ENCODE peak calls at places on chromosomes 5 and 9, in seven cellular contexts. One of them, this sample, is unnamed. For H3K4me1, the result is how much of the 10 kb centered on the place peaks cover.

GRCh38 chr5:132704875-132705274 is 31.1 kb downstream of the IL4 start:
- DNase-seq in heart right ventricle: no peak
- DNase-seq in left ventricle myocardium inferior: no peak
- DNase-seq in K562: no peak
- DNase-seq in GM23338: no peak
- DNase-seq in transverse colon: no peak
- DNase-seq in fibroblast of lung: no peak
- DNase-seq in this sample: no peak

GRCh38 chr9:114046876-114047275 is 31.2 kb downstream of the AMBP start:
- DNase-seq in heart right ventricle: no peak
- DNase-seq in left ventricle myocardium inferior: no peak
- DNase-seq in K562: no peak
- DNase-seq in GM23338: no peak
- DNase-seq in transverse colon: no peak
- DNase-seq in fibroblast of lung: peak
- DNase-seq in this sample: no peak

GRCh38 chr9:22238809-22239684 is 207.6 kb upstream of the DMRTA1 start:
- DNase-seq in heart right ventricle: no peak
- DNase-seq in left ventricle myocardium inferior: no peak
- DNase-seq in K562: no peak
- DNase-seq in GM23338: peak
- DNase-seq in transverse colon: no peak
- DNase-seq in fibroblast of lung: peak
- DNase-seq in this sample: no peak

GRCh38 chr9:89750117-89750551 is 145.3 kb downstream of the GADD45G start:
- DNase-seq in heart right ventricle: peak
- DNase-seq in left ventricle myocardium inferior: peak
- DNase-seq in K562: no peak
- DNase-seq in GM23338: peak
- DNase-seq in transverse colon: no peak
- DNase-seq in fibroblast of lung: peak
- DNase-seq in this sample: no peak

GRCh38 chr9:111851536-111851935 is 45.1 kb upstream of the UGCG start:
- DNase-seq in heart right ventricle: no peak
- DNase-seq in left ventricle myocardium inferior: no peak
- DNase-seq in K562: no peak
- DNase-seq in GM23338: peak
- DNase-seq in transverse colon: no peak
- DNase-seq in fibroblast of lung: no peak
- DNase-seq in this sample: no peak

GRCh38 chr5:146331257-146331822 is 7.3 kb upstream of the POU4F3 start:
- DNase-seq in heart right ventricle: no peak
- DNase-seq in left ventricle myocardium inferior: no peak
- DNase-seq in K562: no peak
- DNase-seq in GM23338: peak
- DNase-seq in transverse colon: no peak
- DNase-seq in fibroblast of lung: no peak
- DNase-seq in this sample: no peak

GRCh38 chr9:26169684-26170083 is 491.4 kb upstream of the TUSC1 start:
- DNase-seq in heart right ventricle: no peak
- DNase-seq in left ventricle myocardium inferior: no peak
- DNase-seq in K562: no peak
- DNase-seq in GM23338: no peak
- DNase-seq in transverse colon: no peak
- DNase-seq in fibroblast of lung: no peak
- DNase-seq in this sample: no peak

GRCh38 chr5:57436586-57436985 is 46.0 kb downstream of the ACTBL2 start:
- DNase-seq in heart right ventricle: no peak
- DNase-seq in left ventricle myocardium inferior: no peak
- DNase-seq in K562: no peak
- DNase-seq in GM23338: no peak
- DNase-seq in transverse colon: no peak
- DNase-seq in fibroblast of lung: no peak
- DNase-seq in this sample: no peak

GRCh38 chr9:31272456-31273295 is 1111.8 kb upstream of the ACO1 start:
- DNase-seq in heart right ventricle: no peak
- DNase-seq in left ventricle myocardium inferior: no peak
- DNase-seq in K562: no peak
- DNase-seq in GM23338: no peak
- DNase-seq in transverse colon: peak
- DNase-seq in fibroblast of lung: no peak
- DNase-seq in this sample: no peak

GRCh38 chr5:80153586-80154126 is 102.2 kb downstream of the SERINC5 start:
- DNase-seq in heart right ventricle: no peak
- DNase-seq in left ventricle myocardium inferior: no peak
- DNase-seq in K562: no peak
- DNase-seq in GM23338: no peak
- DNase-seq in transverse colon: peak
- DNase-seq in fibroblast of lung: no peak
- DNase-seq in this sample: no peak

GRCh38 chr5:114192108-114192507 is 169.8 kb upstream of the KCNN2 start:
- DNase-seq in heart right ventricle: no peak
- DNase-seq in left ventricle myocardium inferior: no peak
- DNase-seq in K562: no peak
- DNase-seq in GM23338: no peak
- DNase-seq in transverse colon: no peak
- DNase-seq in fibroblast of lung: peak
- DNase-seq in this sample: no peak

GRCh38 chr9:92310562-92310961 is 14.6 kb downstream of the NOL8 start:
- DNase-seq in heart right ventricle: no peak
- DNase-seq in left ventricle myocardium inferior: no peak
- DNase-seq in K562: no peak
- DNase-seq in GM23338: no peak
- DNase-seq in transverse colon: no peak
- DNase-seq in fibroblast of lung: no peak
- DNase-seq in this sample: no peak

GRCh38 chr9:100474082-100474949 is 1.4 kb downstream of the TMEFF1 start:
- DNase-seq in heart right ventricle: no peak
- DNase-seq in left ventricle myocardium inferior: no peak
- DNase-seq in K562: no peak
- DNase-seq in GM23338: peak
- DNase-seq in transverse colon: no peak
- DNase-seq in fibroblast of lung: no peak
- DNase-seq in this sample: no peak

GRCh38 chr9:18071651-18072060 is 402.3 kb upstream of the ADAMTSL1 start:
- DNase-seq in heart right ventricle: no peak
- DNase-seq in left ventricle myocardium inferior: no peak
- DNase-seq in K562: no peak
- DNase-seq in GM23338: no peak
- DNase-seq in transverse colon: no peak
- DNase-seq in fibroblast of lung: peak
- DNase-seq in this sample: no peak

GRCh38 chr9:124478014-124478753 is 27.9 kb downstream of the ADGRD2 start:
- DNase-seq in heart right ventricle: no peak
- DNase-seq in left ventricle myocardium inferior: no peak
- DNase-seq in K562: no peak
- DNase-seq in GM23338: peak
- DNase-seq in transverse colon: no peak
- DNase-seq in fibroblast of lung: no peak
- DNase-seq in this sample: no peak

GRCh38 chr9:137545123-137545522 is 5.1 kb downstream of the PNPLA7 start:
- DNase-seq in heart right ventricle: no peak
- DNase-seq in left ventricle myocardium inferior: no peak
- DNase-seq in K562: no peak
- DNase-seq in GM23338: no peak
- DNase-seq in transverse colon: no peak
- DNase-seq in fibroblast of lung: peak
- DNase-seq in this sample: peak

GRCh38 chr9:110123364-110124095 is 84.4 kb downstream of the C9orf152 start:
- DNase-seq in heart right ventricle: no peak
- DNase-seq in left ventricle myocardium inferior: no peak
- DNase-seq in K562: no peak
- DNase-seq in GM23338: no peak
- DNase-seq in transverse colon: no peak
- DNase-seq in fibroblast of lung: peak
- DNase-seq in this sample: no peak

GRCh38 chr5:138844812-138845513 is 30.2 kb downstream of the LRRTM2 start:
- DNase-seq in heart right ventricle: no peak
- DNase-seq in left ventricle myocardium inferior: no peak
- DNase-seq in K562: no peak
- DNase-seq in GM23338: no peak
- DNase-seq in transverse colon: no peak
- DNase-seq in fibroblast of lung: peak
- DNase-seq in this sample: peak

GRCh38 chr9:18985464-18985951 is 47.5 kb downstream of the SAXO1 start:
- DNase-seq in heart right ventricle: no peak
- DNase-seq in left ventricle myocardium inferior: no peak
- DNase-seq in K562: no peak
- DNase-seq in GM23338: no peak
- DNase-seq in transverse colon: no peak
- DNase-seq in fibroblast of lung: no peak
- DNase-seq in this sample: no peak

GRCh38 chr9:87063883-87064282 is 116.6 kb upstream of the GAS1 start:
- DNase-seq in heart right ventricle: no peak
- DNase-seq in left ventricle myocardium inferior: no peak
- DNase-seq in K562: no peak
- DNase-seq in GM23338: no peak
- DNase-seq in transverse colon: no peak
- DNase-seq in fibroblast of lung: peak
- DNase-seq in this sample: no peak

GRCh38 chr5:102138243-102138653 is 157.8 kb downstream of the SLCO4C1 start:
- DNase-seq in heart right ventricle: no peak
- DNase-seq in left ventricle myocardium inferior: no peak
- DNase-seq in K562: no peak
- DNase-seq in GM23338: no peak
- DNase-seq in transverse colon: peak
- DNase-seq in fibroblast of lung: no peak
- DNase-seq in this sample: no peak

GRCh38 chr5:14164764-14165163 is 21.6 kb downstream of the TRIO start:
- DNase-seq in heart right ventricle: no peak
- DNase-seq in left ventricle myocardium inferior: no peak
- DNase-seq in K562: no peak
- DNase-seq in GM23338: no peak
- DNase-seq in transverse colon: no peak
- DNase-seq in fibroblast of lung: no peak
- DNase-seq in this sample: no peak

GRCh38 chr5:174722500-174722899 is 1.9 kb upstream of the MSX2 start:
- DNase-seq in heart right ventricle: no peak
- DNase-seq in left ventricle myocardium inferior: no peak
- DNase-seq in K562: no peak
- DNase-seq in GM23338: no peak
- DNase-seq in transverse colon: no peak
- DNase-seq in fibroblast of lung: no peak
- DNase-seq in this sample: no peak

GRCh38 chr5:174724484-174725260 is at the start of gene MSX2:
- DNase-seq in heart right ventricle: peak
- DNase-seq in left ventricle myocardium inferior: peak
- DNase-seq in K562: peak
- DNase-seq in GM23338: peak
- DNase-seq in transverse colon: peak
- DNase-seq in fibroblast of lung: peak
- DNase-seq in this sample: no peak

GRCh38 chr5:174723315-174723978 is 935 bp upstream of the MSX2 start:
- DNase-seq in heart right ventricle: no peak
- DNase-seq in left ventricle myocardium inferior: no peak
- DNase-seq in K562: no peak
- DNase-seq in GM23338: no peak
- DNase-seq in transverse colon: no peak
- DNase-seq in fibroblast of lung: no peak
- DNase-seq in this sample: no peak

GRCh38 chr5:174725261-174725990 is 1.0 kb downstream of the MSX2 start:
- DNase-seq in heart right ventricle: no peak
- DNase-seq in left ventricle myocardium inferior: no peak
- DNase-seq in K562: no peak
- DNase-seq in GM23338: no peak
- DNase-seq in transverse colon: no peak
- DNase-seq in fibroblast of lung: no peak
- DNase-seq in this sample: no peak

DNA sequence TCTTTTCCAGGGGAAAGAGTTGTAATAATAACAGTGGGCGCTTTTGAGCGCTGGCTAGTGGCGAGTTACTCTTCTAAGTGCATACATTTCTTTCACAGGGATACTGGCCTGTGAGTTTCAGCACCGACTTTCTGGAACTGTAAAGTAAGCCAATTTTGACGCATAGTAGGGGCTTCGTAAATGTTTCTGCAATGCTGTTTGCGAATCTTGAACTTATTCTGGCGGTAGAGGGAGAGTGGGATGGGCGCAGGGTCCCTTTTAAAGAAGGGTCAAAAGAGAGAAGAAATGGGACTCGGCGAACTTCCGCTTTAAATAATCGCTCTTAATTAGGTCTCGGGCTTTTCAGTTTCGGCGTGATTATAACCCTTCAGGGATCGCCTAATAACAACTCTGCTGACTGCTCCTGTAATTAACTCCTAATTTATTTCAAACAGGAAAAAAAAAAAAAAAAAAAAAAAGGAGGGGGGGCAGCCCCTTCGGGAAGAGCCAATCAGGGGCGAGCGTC is 351 bp upstream of the MSX2 start:
- DNase-seq in heart right ventricle: peak
- DNase-seq in left ventricle myocardium inferior: no peak
- DNase-seq in K562: no peak
- DNase-seq in GM23338: peak
- DNase-seq in transverse colon: no peak
- DNase-seq in fibroblast of lung: peak
- DNase-seq in this sample: no peak
- H3K27ac ChIP-seq in heart right ventricle: peak
- H3K27ac ChIP-seq in left ventricle myocardium inferior: peak
- H3K27ac ChIP-seq in K562: no peak
- H3K27ac ChIP-seq in GM23338: no peak
- H3K27ac ChIP-seq in transverse colon: no peak
- H3K27ac ChIP-seq in fibroblast of lung: no peak
- H3K27ac ChIP-seq in this sample: no peak

DNA sequence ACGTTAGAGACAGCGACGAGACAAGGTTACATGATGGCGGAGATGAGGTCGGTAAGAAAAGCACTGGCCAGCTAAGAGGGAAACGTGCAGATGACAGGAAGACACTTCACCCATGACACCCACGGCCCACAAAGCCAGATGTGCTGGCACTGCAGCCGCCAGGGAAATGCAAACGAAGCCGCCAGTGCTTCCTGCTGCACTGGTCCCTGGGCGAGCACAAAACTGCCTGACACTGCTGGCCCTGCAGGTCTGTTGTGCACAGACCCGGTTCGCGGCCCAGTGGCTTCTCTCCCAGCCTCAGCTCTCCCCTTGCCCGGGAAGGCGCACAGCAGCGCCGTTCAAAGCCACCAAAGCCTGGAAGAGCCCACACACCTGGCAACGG is 20.3 kb downstream of the QSOX2 start:
- DNase-seq in heart right ventricle: no peak
- DNase-seq in left ventricle myocardium inferior: no peak
- DNase-seq in K562: no peak
- DNase-seq in GM23338: no peak
- DNase-seq in transverse colon: peak
- DNase-seq in fibroblast of lung: no peak
- DNase-seq in this sample: no peak
- TF ChIP-seq CTCF in heart right ventricle: no peak
- TF ChIP-seq CTCF in left ventricle myocardium inferior: no peak
- TF ChIP-seq CTCF in K562: no peak
- TF ChIP-seq CTCF in GM23338: no peak
- TF ChIP-seq CTCF in transverse colon: no peak
- TF ChIP-seq CTCF in fibroblast of lung: no peak
- TF ChIP-seq CTCF in this sample: no peak

GRCh38 chr9:133474853-133475252 is 4.0 kb downstream of the SLC2A6 start:
- DNase-seq in heart right ventricle: no peak
- DNase-seq in left ventricle myocardium inferior: no peak
- DNase-seq in K562: no peak
- DNase-seq in GM23338: no peak
- DNase-seq in transverse colon: no peak
- DNase-seq in fibroblast of lung: no peak
- DNase-seq in this sample: no peak
- H3K4me1 ChIP-seq in heart right ventricle: under half
- H3K4me1 ChIP-seq in left ventricle myocardium inferior: under half
- H3K4me1 ChIP-seq in K562: under half
- H3K4me1 ChIP-seq in GM23338: under half
- H3K4me1 ChIP-seq in transverse colon: under half
- H3K4me1 ChIP-seq in fibroblast of lung: under half
- H3K4me1 ChIP-seq in this sample: under half

GRCh38 chr5:142837274-142837673 is 67.1 kb downstream of the ARHGAP26 start:
- DNase-seq in heart right ventricle: no peak
- DNase-seq in left ventricle myocardium inferior: no peak
- DNase-seq in K562: no peak
- DNase-seq in GM23338: no peak
- DNase-seq in transverse colon: no peak
- DNase-seq in fibroblast of lung: no peak
- DNase-seq in this sample: no peak
- H3K27ac ChIP-seq in heart right ventricle: peak
- H3K27ac ChIP-seq in left ventricle myocardium inferior: peak
- H3K27ac ChIP-seq in K562: no peak
- H3K27ac ChIP-seq in GM23338: no peak
- H3K27ac ChIP-seq in transverse colon: no peak
- H3K27ac ChIP-seq in fibroblast of lung: no peak
- H3K27ac ChIP-seq in this sample: peak